ENCODE peak calls at places on chromosome 19, in seven cellular contexts. One of them, this sample, is unnamed.

GRCh38 chr19:27872370-27872769 is 1340.6 kb downstream of the UQCRFS1 start:
- DNase-seq in H1: no peak
- DNase-seq in mesenchymal stem cell: no peak
- DNase-seq in H9: no peak
- DNase-seq in IMR-90: no peak
- DNase-seq in mesendoderm: no peak
- DNase-seq in neuronal stem cell: no peak
- DNase-seq in this sample: no peak

GRCh38 chr19:52138614-52139290 is 986 bp downstream of the ZNF616 start:
- DNase-seq in H9: peak
- DNase-seq in neuronal stem cell: no peak
- DNase-seq in IMR-90: peak
- DNase-seq in H1: peak
- DNase-seq in mesenchymal stem cell: peak
- DNase-seq in mesendoderm: peak
- DNase-seq in this sample: peak

GRCh38 chr19:54136086-54136863 is 1.3 kb upstream of the CNOT3 start:
- DNase-seq in mesenchymal stem cell: no peak
- DNase-seq in mesendoderm: peak
- DNase-seq in neuronal stem cell: no peak
- DNase-seq in IMR-90: peak
- DNase-seq in H9: no peak
- DNase-seq in H1: no peak
- DNase-seq in this sample: peak

GRCh38 chr19:58474291-58474996 is 1.7 kb upstream of the ZNF446 start:
- DNase-seq in H9: no peak
- DNase-seq in neuronal stem cell: no peak
- DNase-seq in mesenchymal stem cell: peak
- DNase-seq in IMR-90: peak
- DNase-seq in H1: no peak
- DNase-seq in mesendoderm: no peak
- DNase-seq in this sample: no peak

GRCh38 chr19:38425810-38426466 is at the start of gene RASGRP4:
- DNase-seq in mesenchymal stem cell: no peak
- DNase-seq in H9: peak
- DNase-seq in neuronal stem cell: no peak
- DNase-seq in IMR-90: no peak
- DNase-seq in H1: peak
- DNase-seq in mesendoderm: peak
- DNase-seq in this sample: no peak

GRCh38 chr19:23343434-23344010 is 51.7 kb downstream of the ZNF91 start:
- DNase-seq in neuronal stem cell: no peak
- DNase-seq in mesenchymal stem cell: no peak
- DNase-seq in H1: no peak
- DNase-seq in mesendoderm: no peak
- DNase-seq in H9: no peak
- DNase-seq in IMR-90: no peak
- DNase-seq in this sample: no peak

GRCh38 chr19:54415208-54415900 is at the start of gene TTYH1:
- DNase-seq in H1: peak
- DNase-seq in mesendoderm: no peak
- DNase-seq in IMR-90: no peak
- DNase-seq in H9: peak
- DNase-seq in neuronal stem cell: no peak
- DNase-seq in mesenchymal stem cell: no peak
- DNase-seq in this sample: no peak

GRCh38 chr19:21848706-21849105 is 12.7 kb upstream of the ZNF43 start:
- DNase-seq in IMR-90: peak
- DNase-seq in neuronal stem cell: no peak
- DNase-seq in mesendoderm: no peak
- DNase-seq in H9: no peak
- DNase-seq in H1: no peak
- DNase-seq in mesenchymal stem cell: no peak
- DNase-seq in this sample: peak

GRCh38 chr19:43668406-43669158 is 1.4 kb downstream of the PLAUR start:
- DNase-seq in mesendoderm: peak
- DNase-seq in neuronal stem cell: peak
- DNase-seq in H1: peak
- DNase-seq in H9: peak
- DNase-seq in IMR-90: peak
- DNase-seq in mesenchymal stem cell: peak
- DNase-seq in this sample: peak

GRCh38 chr19:31880283-31880682 is 465.1 kb upstream of the ZNF507 start:
- DNase-seq in mesenchymal stem cell: no peak
- DNase-seq in IMR-90: no peak
- DNase-seq in H1: no peak
- DNase-seq in neuronal stem cell: no peak
- DNase-seq in mesendoderm: no peak
- DNase-seq in H9: no peak
- DNase-seq in this sample: no peak

GRCh38 chr19:31883299-31883990 is 462.0 kb upstream of the ZNF507 start:
- DNase-seq in mesendoderm: no peak
- DNase-seq in mesenchymal stem cell: no peak
- DNase-seq in H1: no peak
- DNase-seq in H9: no peak
- DNase-seq in neuronal stem cell: no peak
- DNase-seq in IMR-90: no peak
- DNase-seq in this sample: no peak

GRCh38 chr19:31885280-31885853 is 460.0 kb upstream of the ZNF507 start:
- DNase-seq in mesendoderm: no peak
- DNase-seq in H1: no peak
- DNase-seq in H9: no peak
- DNase-seq in mesenchymal stem cell: no peak
- DNase-seq in neuronal stem cell: no peak
- DNase-seq in IMR-90: no peak
- DNase-seq in this sample: no peak

GRCh38 chr19:31881988-31882387 is 463.4 kb upstream of the ZNF507 start:
- DNase-seq in IMR-90: no peak
- DNase-seq in mesendoderm: no peak
- DNase-seq in mesenchymal stem cell: no peak
- DNase-seq in neuronal stem cell: no peak
- DNase-seq in H9: no peak
- DNase-seq in H1: no peak
- DNase-seq in this sample: no peak

GRCh38 chr19:31882709-31883108 is 462.7 kb upstream of the ZNF507 start:
- DNase-seq in mesenchymal stem cell: no peak
- DNase-seq in H1: no peak
- DNase-seq in mesendoderm: no peak
- DNase-seq in H9: no peak
- DNase-seq in neuronal stem cell: no peak
- DNase-seq in IMR-90: no peak
- DNase-seq in this sample: no peak
- H3K4ac ChIP-seq in mesenchymal stem cell: no peak
- H3K4ac ChIP-seq in H1: no peak
- H3K4ac ChIP-seq in mesendoderm: no peak
- H3K4ac ChIP-seq in H9: no peak
- H3K4ac ChIP-seq in neuronal stem cell: no peak
- H3K4ac ChIP-seq in IMR-90: no peak
- H3K4ac ChIP-seq in this sample: no peak

GRCh38 chr19:18507727-18508440 is 14.0 kb downstream of the ELL start:
- DNase-seq in mesenchymal stem cell: peak
- DNase-seq in neuronal stem cell: no peak
- DNase-seq in mesendoderm: no peak
- DNase-seq in IMR-90: peak
- DNase-seq in H9: no peak
- DNase-seq in H1: no peak
- DNase-seq in this sample: peak
- H3K18ac ChIP-seq in mesenchymal stem cell: peak
- H3K18ac ChIP-seq in neuronal stem cell: no peak
- H3K18ac ChIP-seq in mesendoderm: no peak
- H3K18ac ChIP-seq in IMR-90: no peak
- H3K18ac ChIP-seq in H9: no peak
- H3K18ac ChIP-seq in H1: no peak
- H3K18ac ChIP-seq in this sample: peak

GRCh38 chr19:33587150-33587549 is 34.6 kb upstream of the CHST8 start:
- DNase-seq in H9: no peak
- DNase-seq in H1: no peak
- DNase-seq in neuronal stem cell: no peak
- DNase-seq in mesenchymal stem cell: no peak
- DNase-seq in mesendoderm: no peak
- DNase-seq in IMR-90: no peak
- DNase-seq in this sample: no peak

GRCh38 chr19:33595783-33596182 is 26.0 kb upstream of the CHST8 start:
- DNase-seq in IMR-90: no peak
- DNase-seq in mesenchymal stem cell: no peak
- DNase-seq in H9: no peak
- DNase-seq in mesendoderm: no peak
- DNase-seq in H1: no peak
- DNase-seq in neuronal stem cell: no peak
- DNase-seq in this sample: no peak

GRCh38 chr19:33590224-33590623 is 31.5 kb upstream of the CHST8 start:
- DNase-seq in H9: no peak
- DNase-seq in H1: no peak
- DNase-seq in mesendoderm: no peak
- DNase-seq in IMR-90: no peak
- DNase-seq in mesenchymal stem cell: no peak
- DNase-seq in neuronal stem cell: no peak
- DNase-seq in this sample: no peak
- H2BK5ac ChIP-seq in H9: no peak
- H2BK5ac ChIP-seq in H1: no peak
- H2BK5ac ChIP-seq in mesendoderm: no peak
- H2BK5ac ChIP-seq in IMR-90: no peak
- H2BK5ac ChIP-seq in mesenchymal stem cell: no peak
- H2BK5ac ChIP-seq in neuronal stem cell: no peak
- H2BK5ac ChIP-seq in this sample: no peak

DNA sequence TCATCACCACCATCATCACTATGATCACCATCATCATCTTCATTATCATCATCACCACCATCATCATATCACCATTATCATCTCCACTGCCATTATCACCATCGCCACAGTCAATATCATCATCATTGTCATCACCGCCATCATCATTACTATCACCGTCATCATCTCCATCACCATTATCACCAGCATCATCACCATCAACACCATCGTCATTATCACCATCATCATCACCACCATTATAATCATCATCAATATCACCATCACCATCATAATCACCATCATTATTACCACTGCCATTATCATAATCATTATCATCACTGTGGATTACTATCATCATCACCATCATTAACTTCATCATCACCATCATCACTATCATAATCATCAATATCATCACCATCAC is 17.3 kb upstream of the ARHGEF18 start:
- DNase-seq in H1: no peak
- DNase-seq in neuronal stem cell: no peak
- DNase-seq in IMR-90: no peak
- DNase-seq in H9: no peak
- DNase-seq in mesenchymal stem cell: no peak
- DNase-seq in mesendoderm: no peak
- DNase-seq in this sample: no peak
- H3K4ac ChIP-seq in H1: no peak
- H3K4ac ChIP-seq in neuronal stem cell: no peak
- H3K4ac ChIP-seq in IMR-90: no peak
- H3K4ac ChIP-seq in H9: no peak
- H3K4ac ChIP-seq in mesenchymal stem cell: no peak
- H3K4ac ChIP-seq in mesendoderm: no peak
- H3K4ac ChIP-seq in this sample: no peak

GRCh38 chr19:3278749-3279148 is 54.3 kb downstream of the CELF5 start:
- DNase-seq in IMR-90: no peak
- DNase-seq in mesenchymal stem cell: no peak
- DNase-seq in H9: no peak
- DNase-seq in mesendoderm: no peak
- DNase-seq in neuronal stem cell: no peak
- DNase-seq in H1: no peak
- DNase-seq in this sample: no peak

GRCh38 chr19:3276341-3276799 is 51.9 kb downstream of the CELF5 start:
- DNase-seq in mesenchymal stem cell: no peak
- DNase-seq in neuronal stem cell: no peak
- DNase-seq in IMR-90: no peak
- DNase-seq in H9: peak
- DNase-seq in H1: peak
- DNase-seq in mesendoderm: no peak
- DNase-seq in this sample: peak

GRCh38 chr19:3279306-3279705 is 54.8 kb downstream of the CELF5 start:
- DNase-seq in H9: no peak
- DNase-seq in mesenchymal stem cell: no peak
- DNase-seq in H1: no peak
- DNase-seq in neuronal stem cell: no peak
- DNase-seq in mesendoderm: no peak
- DNase-seq in IMR-90: no peak
- DNase-seq in this sample: no peak

GRCh38 chr19:3278294-3278693 is 53.8 kb downstream of the CELF5 start:
- DNase-seq in mesendoderm: no peak
- DNase-seq in mesenchymal stem cell: no peak
- DNase-seq in H1: no peak
- DNase-seq in H9: no peak
- DNase-seq in neuronal stem cell: no peak
- DNase-seq in IMR-90: no peak
- DNase-seq in this sample: no peak

GRCh38 chr19:3277649-3278048 is 53.2 kb downstream of the CELF5 start:
- DNase-seq in mesenchymal stem cell: no peak
- DNase-seq in mesendoderm: no peak
- DNase-seq in IMR-90: no peak
- DNase-seq in neuronal stem cell: no peak
- DNase-seq in H1: no peak
- DNase-seq in H9: no peak
- DNase-seq in this sample: no peak
- H3K18ac ChIP-seq in mesenchymal stem cell: no peak
- H3K18ac ChIP-seq in mesendoderm: no peak
- H3K18ac ChIP-seq in IMR-90: no peak
- H3K18ac ChIP-seq in neuronal stem cell: no peak
- H3K18ac ChIP-seq in H1: no peak
- H3K18ac ChIP-seq in H9: no peak
- H3K18ac ChIP-seq in this sample: no peak

GRCh38 chr19:10205636-10206035 is 10.9 kb upstream of the DNMT1 start:
- DNase-seq in H1: no peak
- DNase-seq in neuronal stem cell: no peak
- DNase-seq in IMR-90: no peak
- DNase-seq in H9: no peak
- DNase-seq in mesenchymal stem cell: no peak
- DNase-seq in mesendoderm: no peak
- DNase-seq in this sample: peak
- H2BK5ac ChIP-seq in H1: no peak
- H2BK5ac ChIP-seq in neuronal stem cell: no peak
- H2BK5ac ChIP-seq in IMR-90: no peak
- H2BK5ac ChIP-seq in H9: no peak
- H2BK5ac ChIP-seq in mesenchymal stem cell: no peak
- H2BK5ac ChIP-seq in mesendoderm: no peak
- H2BK5ac ChIP-seq in this sample: no peak

DNA sequence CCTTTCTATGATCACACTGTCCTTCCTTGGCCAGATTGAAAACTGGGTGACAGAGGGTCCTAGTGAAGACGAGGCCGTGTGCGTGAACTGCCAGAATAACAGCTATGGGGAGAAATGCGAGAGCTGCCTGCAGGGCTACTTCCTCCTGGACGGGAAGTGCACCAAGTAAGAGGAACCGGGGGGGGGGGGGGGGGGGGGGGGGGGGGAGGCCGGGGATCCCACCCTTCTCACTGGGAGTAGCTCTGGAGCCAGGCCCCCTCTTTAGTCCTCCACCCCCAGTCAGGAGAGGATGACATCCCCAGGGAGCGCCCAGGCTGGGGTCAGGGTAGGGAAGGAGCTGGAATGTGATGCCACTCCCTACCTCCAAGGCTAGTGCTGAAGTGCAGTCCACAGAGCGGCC is 19.4 kb downstream of the CNFN start:
- DNase-seq in H9: no peak
- DNase-seq in IMR-90: no peak
- DNase-seq in mesenchymal stem cell: no peak
- DNase-seq in neuronal stem cell: no peak
- DNase-seq in mesendoderm: peak
- DNase-seq in H1: no peak
- DNase-seq in this sample: no peak
- H3K4ac ChIP-seq in H9: no peak
- H3K4ac ChIP-seq in IMR-90: no peak
- H3K4ac ChIP-seq in mesenchymal stem cell: no peak
- H3K4ac ChIP-seq in neuronal stem cell: no peak
- H3K4ac ChIP-seq in mesendoderm: no peak
- H3K4ac ChIP-seq in H1: peak
- H3K4ac ChIP-seq in this sample: no peak

This sample was measured in trophoblast cell.